ENCODE peak calls at places on chromosomes 1 and 21, in eight cellular contexts. D is bronchial epithelial cell; O is stimulated activated CD4-positive, alpha-beta T cell treated with anti-CD3 and anti-CD28 coated beads, Interleukin-1b, Interleukin-23, amount 100 ng/mL, for 4 hours; M is breast epithelium; G is CD8-positive, alpha-beta T cell; S is nephron progenitor cell; R is HepG2; Y is GM12864. V is an unnamed sample.

GRCh38 chr1:30816211-30817082 is 58.9 kb upstream of the LAPTM5 start:
- DNase-seq in D (peak; percentile 89), O (no peak), M (peak; percentile 65), G (no peak), S (peak; percentile 91), R (no peak), Y (no peak), V (peak; percentile 64)

GRCh38 chr1:182185822-182186756 is 124.6 kb upstream of the ZNF648 start:
- DNase-seq in D (peak; percentile 96), O (no peak), M (no peak), G (no peak), S (no peak), R (peak; percentile 50), Y (no peak), V (no peak)

GRCh38 chr1:32337855-32338636 is 2.0 kb upstream of the MARCKSL1 start:
- DNase-seq in D (no peak), O (no peak), M (no peak), G (no peak), S (no peak), R (peak; percentile 76), Y (no peak), V (peak; percentile 67)

GRCh38 chr1:154117642-154118041 is 37.2 kb downstream of the NUP210L start:
- DNase-seq in D (no peak), O (no peak), M (no peak), G (no peak), S (no peak), R (no peak), Y (no peak), V (no peak)

GRCh38 chr1:1758059-1758621 is 20.1 kb downstream of the NADK start:
- DNase-seq in D (no peak), O (no peak), M (no peak), G (no peak), S (no peak), R (no peak), Y (no peak), V (no peak)

GRCh38 chr1:239587066-239587465 is 200.7 kb downstream of the CHRM3 start:
- DNase-seq in D (no peak), O (no peak), M (no peak), G (peak; percentile 52), S (no peak), R (no peak), Y (no peak), V (no peak)

GRCh38 chr21:37348664-37349063 is 17.9 kb upstream of the DYRK1A start:
- DNase-seq in D (no peak), O (no peak), M (no peak), G (no peak), S (no peak), R (no peak), Y (no peak), V (no peak)

GRCh38 chr1:92599184-92599583 is 112.5 kb upstream of the GFI1 start:
- DNase-seq in D (peak; percentile 32), O (no peak), M (no peak), G (no peak), S (no peak), R (peak; percentile 41), Y (no peak), V (no peak)

GRCh38 chr1:183472488-183473285 is at the start of gene SMG7:
- DNase-seq in D (no peak), O (peak; percentile 47), M (no peak), G (no peak), S (peak; percentile 70), R (no peak), Y (no peak), V (peak; percentile 74)

GRCh38 chr1:35807614-35808375 is at the start of gene AGO4:
- DNase-seq in D (peak; percentile 15), O (peak; percentile 35), M (no peak), G (peak; percentile 67), S (peak; percentile 79), R (peak; percentile 53), Y (no peak), V (peak; percentile 80)

GRCh38 chr1:162389021-162389818 is 7.7 kb downstream of the C1orf226 start:
- DNase-seq in D (no peak), O (no peak), M (no peak), G (peak; percentile 31), S (no peak), R (no peak), Y (no peak), V (no peak)

GRCh38 chr21:46545911-46546310 is 59.0 kb downstream of the S100B start:
- DNase-seq in D (no peak), O (no peak), M (peak; percentile 15), G (no peak), S (no peak), R (no peak), Y (no peak), V (no peak)

GRCh38 chr1:34618381-34618780 is 136.5 kb upstream of the GJB5 start:
- DNase-seq in D (no peak), O (no peak), M (no peak), G (no peak), S (no peak), R (no peak), Y (no peak), V (no peak)

V was measured in Right ventricle myocardium superior.